ENCODE peak calls at places on chromosomes 3 and 15, in ten cellular contexts. T, B, S, D, O, F, Q, Y, W and P are unnamed samples. For H3K4me1, the result is how much of the 10 kb centered on the place peaks cover.

GRCh38 chr3:9130318-9131110 is 118.9 kb downstream of the SRGAP3 start:
- DNase-seq in T (no peak), Y (no peak), S (no peak), W (peak), F (no peak), D (no peak), O (no peak), Q (no peak), B (no peak), P (no peak)

GRCh38 chr3:73080201-73080966 is 18.9 kb downstream of the EBLN2 start:
- DNase-seq in S (no peak), F (no peak), T (no peak), B (no peak), Q (no peak), Y (no peak), O (no peak), W (no peak), D (no peak), P (no peak)

GRCh38 chr3:32782417-32782816 is 35.4 kb upstream of the TRIM71 start:
- DNase-seq in W (no peak), Q (no peak), B (no peak), Y (no peak), T (no peak), D (no peak), O (no peak), S (no peak), F (no peak), P (no peak)

GRCh38 chr3:124261301-124261700 is 269.4 kb upstream of the ROPN1 start:
- DNase-seq in W (no peak), S (no peak), B (no peak), F (peak), O (no peak), T (no peak), Q (no peak), D (no peak), Y (no peak), P (no peak)

GRCh38 chr3:78879516-78879860 is 888.3 kb downstream of the ROBO1 start:
- DNase-seq in O (no peak), S (no peak), T (no peak), Q (no peak), F (no peak), B (peak), D (no peak), Y (no peak), W (no peak), P (no peak)

GRCh38 chr15:62495670-62496328 is 330.7 kb upstream of the C2CD4B start:
- DNase-seq in Q (no peak), O (peak), B (no peak), T (no peak), S (no peak), W (no peak), D (no peak), Y (no peak), F (peak), P (no peak)

GRCh38 chr3:73086071-73086494 is 24.6 kb downstream of the EBLN2 start:
- DNase-seq in D (peak), B (peak), F (peak), O (no peak), W (no peak), Y (peak), Q (no peak), T (peak), S (no peak), P (no peak)

GRCh38 chr15:71747128-71748083 is 62.9 kb upstream of the NR2E3 start:
- DNase-seq in D (no peak), Q (no peak), Y (no peak), T (no peak), F (peak), W (no peak), S (no peak), O (peak), B (no peak), P (no peak)

GRCh38 chr3:106130384-106131084 is 261.7 kb upstream of the CBLB start:
- DNase-seq in W (no peak), O (no peak), F (peak), Y (no peak), D (no peak), B (no peak), Q (no peak), S (no peak), T (no peak), P (no peak)

GRCh38 chr15:97654677-97655076 is 305.8 kb upstream of the ARRDC4 start:
- DNase-seq in Y (no peak), F (no peak), O (no peak), B (no peak), W (no peak), S (no peak), T (no peak), Q (no peak), D (no peak), P (no peak)

GRCh38 chr15:77029166-77030041 is 34.5 kb downstream of the PSTPIP1 start:
- DNase-seq in D (no peak), Q (peak), S (peak), F (no peak), O (no peak), T (no peak), W (peak), Y (peak), B (no peak), P (no peak)
- H3K27ac ChIP-seq in D (no peak), Q (no peak), S (no peak), F (no peak), O (no peak), T (no peak), W (no peak), Y (no peak), B (no peak), P (no peak)

DNA sequence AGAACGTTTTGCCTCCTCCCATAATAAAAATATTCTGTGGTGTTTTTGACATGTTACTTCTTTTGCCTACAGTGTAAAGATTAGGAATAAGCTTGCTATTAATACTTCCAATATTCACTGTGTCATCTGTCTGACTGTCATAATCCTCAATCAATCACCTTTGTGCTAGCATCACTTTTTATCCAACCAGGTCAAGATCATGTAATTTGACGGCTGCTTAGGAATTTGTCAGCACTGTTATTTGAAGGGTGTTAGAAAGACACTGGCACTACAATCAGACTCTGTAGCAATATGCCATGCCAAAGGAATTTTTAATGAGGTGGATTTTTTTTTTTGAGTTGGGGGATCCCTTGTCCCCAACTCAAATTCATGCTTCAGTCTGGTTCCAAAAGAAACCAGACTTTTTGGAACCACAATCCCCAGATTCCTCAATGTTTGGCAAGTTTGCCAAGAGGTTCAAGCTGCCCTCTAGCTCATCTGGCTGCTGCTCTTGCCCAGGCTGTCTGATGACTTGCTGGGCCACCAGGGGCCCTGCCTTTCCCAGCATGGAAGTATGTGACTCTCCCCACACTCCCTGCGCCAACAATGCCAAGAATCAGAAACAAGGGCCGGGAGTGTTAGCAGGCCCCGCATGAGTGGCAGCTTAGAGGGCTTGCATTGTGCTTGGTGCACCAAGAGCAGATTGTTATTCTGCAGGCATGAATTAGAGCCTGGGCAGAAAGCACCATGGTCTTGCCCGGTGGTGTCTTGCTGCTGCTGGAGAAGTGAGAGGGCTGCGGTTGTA is 58.6 kb upstream of the TSC22D2 start:
- DNase-seq in F (no peak), Q (peak), T (no peak), Y (no peak), S (no peak), D (peak), W (no peak), B (peak), O (no peak), P (no peak)
- H3K4me1 ChIP-seq in F (under half), Q (under half), T (under half), Y (under half), S (under half), D (under half), W (under half), B (under half), O (half or more), P (under half)

DNA sequence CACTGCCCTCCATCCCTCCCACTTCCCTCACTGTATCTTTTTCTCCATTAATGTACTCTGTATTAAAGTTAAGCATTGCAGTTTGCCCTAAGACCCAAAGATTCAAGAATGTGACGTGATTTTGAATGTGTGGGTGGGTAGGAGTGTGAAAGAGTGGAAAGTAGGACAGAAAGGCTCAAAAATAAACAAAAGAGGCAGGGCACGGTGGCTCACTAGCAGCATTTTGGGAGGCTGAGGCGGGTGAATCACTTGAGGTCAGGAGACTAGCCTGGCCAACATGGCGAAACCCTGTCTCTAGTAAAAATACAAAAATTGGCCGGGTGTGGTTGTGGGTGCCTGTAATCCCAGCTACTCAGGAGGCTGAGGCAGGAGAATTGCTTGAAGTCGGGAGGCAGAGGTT is 18.4 kb downstream of the TFRC start:
- DNase-seq in B (no peak), Q (no peak), T (no peak), W (no peak), Y (no peak), D (no peak), S (no peak), F (peak), O (no peak), P (no peak)
- H3K4me3 ChIP-seq in B (no peak), Q (no peak), T (no peak), W (no peak), Y (no peak), D (no peak), S (no peak), F (no peak), O (no peak), P (no peak)

GRCh38 chr3:196875258-196875657 is 7.5 kb downstream of the SENP5 start:
- DNase-seq in T (no peak), F (no peak), D (no peak), Q (no peak), O (no peak), Y (no peak), W (no peak), S (no peak), B (no peak), P (no peak)
- H3K27ac ChIP-seq in T (no peak), F (no peak), D (no peak), Q (no peak), O (no peak), Y (no peak), W (no peak), S (no peak), B (no peak), P (no peak)

DNA sequence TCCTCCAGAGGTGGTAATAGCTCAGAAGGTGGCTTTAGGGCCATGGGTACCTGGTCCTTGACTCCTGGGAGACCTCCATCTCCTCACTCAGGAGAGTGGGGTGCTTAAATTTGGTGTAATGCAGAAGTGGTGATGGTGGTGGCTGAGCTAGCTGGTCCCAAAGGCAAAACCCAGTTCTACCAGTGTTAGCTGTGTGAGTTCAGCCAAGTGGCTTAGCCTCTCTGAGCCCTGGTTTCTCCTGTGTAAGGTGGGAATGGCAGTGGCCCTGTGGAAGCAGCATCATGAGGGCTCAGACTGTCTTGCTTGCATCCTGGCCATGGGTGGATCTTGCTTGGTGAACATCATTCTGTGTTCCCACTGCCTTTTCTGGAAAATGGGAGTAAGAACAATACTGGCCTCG is 9.4 kb downstream of the SEMA3F start:
- DNase-seq in O (no peak), S (no peak), D (no peak), W (no peak), B (no peak), T (no peak), Y (no peak), F (no peak), Q (no peak), P (no peak)
- H3K4me1 ChIP-seq in O (half or more), S (under half), D (under half), W (half or more), B (half or more), T (under half), Y (under half), F (half or more), Q (half or more), P (under half)

GRCh38 chr3:119899178-119899511 is 117.2 kb downstream of the NR1I2 start:
- DNase-seq in Y (no peak), W (no peak), S (no peak), F (no peak), D (no peak), T (no peak), B (no peak), Q (no peak), O (no peak), P (no peak)
- H3K4me3 ChIP-seq in Y (no peak), W (no peak), S (no peak), F (no peak), D (no peak), T (no peak), B (no peak), Q (no peak), O (no peak), P (no peak)